ENCODE peak calls at places on chromosome 20, in nine cellular contexts. O, W, I, Q, F, J, P, D and G are unnamed samples.

GRCh38 chr20:17616480-17617211 is 46.8 kb downstream of the DSTN start:
- DNase-seq in O (no peak), W (no peak), I (no peak), Q (no peak), F (no peak), J (no peak), P (no peak), D (no peak), G (no peak)

GRCh38 chr20:53512076-53512475 is 81.6 kb downstream of the ZNF217 start:
- DNase-seq in O (no peak), W (no peak), I (no peak), Q (no peak), F (no peak), J (no peak), P (no peak), D (no peak), G (no peak)

GRCh38 chr20:41213150-41213820 is 75.9 kb downstream of the PLCG1 start:
- DNase-seq in O (no peak), W (peak; percentile 9), I (no peak), Q (no peak), F (no peak), J (peak; percentile 53), P (no peak), D (no peak), G (no peak)

GRCh38 chr20:37327748-37328147 is 18.2 kb upstream of the SRC start:
- DNase-seq in O (no peak), W (no peak), I (no peak), Q (no peak), F (no peak), J (peak; percentile 79), P (no peak), D (no peak), G (no peak)

GRCh38 chr20:63366658-63367360 is 5.7 kb upstream of the CHRNA4 start:
- DNase-seq in O (no peak), W (no peak), I (no peak), Q (no peak), F (no peak), J (no peak), P (no peak), D (no peak), G (peak; percentile 13)

GRCh38 chr20:44033873-44034272 is 119.2 kb downstream of the TOX2 start:
- DNase-seq in O (no peak), W (no peak), I (no peak), Q (no peak), F (no peak), J (no peak), P (no peak), D (no peak), G (no peak)

GRCh38 chr20:363319-364078 is 16.6 kb downstream of the NRSN2 start:
- DNase-seq in O (no peak), W (no peak), I (no peak), Q (peak; percentile 30), F (no peak), J (no peak), P (no peak), D (no peak), G (no peak)

GRCh38 chr20:46363874-46364669 is 42.3 kb downstream of the ELMO2 start:
- DNase-seq in O (peak; percentile 85), W (peak; percentile 87), I (peak; percentile 84), Q (peak; percentile 90), F (no peak), J (peak; percentile 91), P (peak; percentile 82), D (peak; percentile 52), G (peak; percentile 90)

GRCh38 chr20:15867899-15868298 is 705.3 kb downstream of the KIF16B start:
- DNase-seq in O (no peak), W (no peak), I (no peak), Q (peak; percentile 32), F (no peak), J (no peak), P (no peak), D (no peak), G (peak; percentile 78)

GRCh38 chr20:47232518-47232917 is 124.0 kb downstream of the ZMYND8 start:
- DNase-seq in O (no peak), W (no peak), I (no peak), Q (no peak), F (no peak), J (no peak), P (no peak), D (no peak), G (no peak)

GRCh38 chr20:48467622-48468021 is 360.2 kb downstream of the PREX1 start:
- DNase-seq in O (no peak), W (no peak), I (no peak), Q (peak; percentile 49), F (no peak), J (no peak), P (no peak), D (no peak), G (peak; percentile 32)

GRCh38 chr20:64049060-64049886 is at the start of gene SOX18:
- DNase-seq in O (no peak), W (no peak), I (no peak), Q (no peak), F (no peak), J (peak; percentile 34), P (no peak), D (no peak), G (peak; percentile 29)

GRCh38 chr20:35558981-35559693 is 17.3 kb downstream of the ERGIC3 start:
- DNase-seq in O (no peak), W (no peak), I (no peak), Q (no peak), F (no peak), J (no peak), P (no peak), D (no peak), G (no peak)

GRCh38 chr20:1177680-1178079 is 7.1 kb downstream of the TMEM74B start:
- DNase-seq in O (no peak), W (peak; percentile 48), I (no peak), Q (no peak), F (peak; percentile 29), J (peak; percentile 18), P (no peak), D (no peak), G (peak; percentile 79)